ENCODE peak calls at places on chromosomes 7 and 10, in ten cellular contexts. R is activated naive CD8-positive, alpha-beta T cell treated with anti-CD3 and anti-CD28 coated beads, Interleukin-2, amount 10 ng/mL, durations not matched to agents 7 days and 5 days; L is brain pericyte; H is HEK293T; F is natural killer cell treated with Interleukin-12 subunit alpha and Interleukin-12 subunit beta and Interleukin-15 and Interleukin-18, amount 100 ng/mL, for 72 hours; Y is amniotic stem cell; D is mesothelial cell of epicardium; B is RPMI7951; V is stromal cell of bone marrow; N is GM19239. T is an unnamed sample.
A peak's percentile ranks its signal among the peaks of the same experiment; 100 is the strongest.

GRCh38 chr7:25951414-25952276 is 200.4 kb upstream of the NFE2L3 start:
- DNase-seq in F (no peak), Y (no peak), N (no peak), D (no peak), H (peak; percentile 23), B (peak; percentile 15), L (no peak), R (no peak), V (no peak), T (no peak)

GRCh38 chr10:48974757-48975156 is 35.1 kb upstream of the LRRC18 start:
- DNase-seq in V (no peak), L (no peak), R (no peak), H (no peak), B (no peak), Y (no peak), D (no peak), F (no peak), N (no peak), T (no peak)

GRCh38 chr7:111835066-111835465 is 272.8 kb upstream of the IMMP2L start:
- DNase-seq in D (no peak), F (no peak), N (no peak), B (peak; percentile 87), V (peak; percentile 86), H (no peak), Y (peak; percentile 70), R (no peak), L (peak; percentile 60), T (no peak)

GRCh38 chr7:116948934-116949333 is 4.4 kb upstream of the ST7 start:
- DNase-seq in B (no peak), R (no peak), V (no peak), N (no peak), F (no peak), L (no peak), Y (no peak), H (no peak), D (no peak), T (no peak)

GRCh38 chr7:2405601-2406345 is 2.4 kb downstream of the CHST12 start:
- DNase-seq in B (no peak), Y (no peak), D (no peak), V (no peak), R (peak; percentile 82), N (peak; percentile 74), L (no peak), F (peak; percentile 88), H (no peak), T (no peak)

GRCh38 chr7:75727881-75728592 is 10.7 kb downstream of the HIP1 start:
- DNase-seq in N (no peak), V (no peak), L (no peak), R (peak; percentile 53), Y (no peak), F (peak; percentile 82), H (no peak), D (no peak), B (peak; percentile 53), T (no peak)

GRCh38 chr7:19538036-19538435 is 170.8 kb downstream of the POLR1F start:
- DNase-seq in L (no peak), H (no peak), N (no peak), B (peak; percentile 71), V (peak; percentile 25), R (no peak), D (no peak), F (no peak), Y (no peak), T (no peak)

GRCh38 chr7:94578615-94579014 is 69.0 kb downstream of the CASD1 start:
- DNase-seq in N (no peak), V (no peak), L (no peak), B (no peak), D (no peak), Y (no peak), H (no peak), F (no peak), R (no peak), T (no peak)

GRCh38 chr7:100598425-100598824 is 3.7 kb upstream of the PCOLCE start:
- DNase-seq in L (no peak), B (peak; percentile 26), H (no peak), V (peak; percentile 57), R (no peak), D (no peak), F (no peak), N (no peak), Y (no peak), T (no peak)

GRCh38 chr10:68125770-68126169 is 16.5 kb downstream of the MYPN start:
- DNase-seq in H (no peak), F (no peak), V (no peak), Y (no peak), L (no peak), B (no peak), N (no peak), D (no peak), R (no peak), T (no peak)

GRCh38 chr10:129833988-129834387 is 130.1 kb downstream of the EBF3 start:
- DNase-seq in D (no peak), N (no peak), F (no peak), B (no peak), R (no peak), V (no peak), Y (no peak), H (no peak), L (no peak), T (no peak)

GRCh38 chr7:122314284-122314683 is 9.7 kb upstream of the FEZF1 start:
- DNase-seq in R (no peak), H (no peak), B (no peak), L (no peak), N (no peak), V (no peak), F (no peak), D (no peak), Y (no peak), T (no peak)

GRCh38 chr10:21427804-21428481 is 97.5 kb downstream of the SKIDA1 start:
- DNase-seq in V (no peak), B (peak; percentile 14), Y (no peak), D (no peak), F (no peak), N (no peak), R (no peak), H (peak; percentile 14), L (no peak), T (no peak)